ENCODE peak calls at places on chromosome 4, in six cellular contexts. V, Z, B, A, T and E are unnamed samples.

GRCh38 chr4:13322681-13323101 is 161.4 kb downstream of the RAB28 start:
- DNase-seq in V (no peak), Z (no peak), B (no peak), A (no peak), T (no peak), E (no peak)

GRCh38 chr4:36303430-36304137 is 22.2 kb downstream of the DTHD1 start:
- DNase-seq in V (no peak), Z (no peak), B (no peak), A (no peak), T (no peak), E (no peak)

GRCh38 chr4:15459706-15460105 is 10.0 kb upstream of the CC2D2A start:
- DNase-seq in V (no peak), Z (no peak), B (no peak), A (no peak), T (no peak), E (no peak)

GRCh38 chr4:122632396-122633143 is 11.7 kb upstream of the IL21 start:
- DNase-seq in V (no peak), Z (no peak), B (no peak), A (no peak), T (peak), E (no peak)

GRCh38 chr4:15100994-15101695 is 98.9 kb downstream of the CPEB2 start:
- DNase-seq in V (no peak), Z (no peak), B (no peak), A (no peak), T (no peak), E (no peak)

GRCh38 chr4:31020363-31020762 is 300.2 kb downstream of the PCDH7 start:
- DNase-seq in V (no peak), Z (no peak), B (no peak), A (no peak), T (no peak), E (no peak)

GRCh38 chr4:16264798-16265197 is 38.5 kb upstream of the TAPT1 start:
- DNase-seq in V (no peak), Z (peak), B (no peak), A (no peak), T (peak), E (no peak)

GRCh38 chr4:59637596-59637995 is 1562.5 kb upstream of the ADGRL3 start:
- DNase-seq in V (no peak), Z (no peak), B (no peak), A (no peak), T (no peak), E (no peak)

GRCh38 chr4:150725957-150726523 is 144.1 kb downstream of the MAB21L2 start:
- DNase-seq in V (no peak), Z (no peak), B (no peak), A (no peak), T (no peak), E (no peak)

GRCh38 chr4:42555828-42556227 is 101.1 kb downstream of the ATP8A1 start:
- DNase-seq in V (no peak), Z (no peak), B (no peak), A (no peak), T (no peak), E (no peak)

GRCh38 chr4:88672987-88673386 is 24.6 kb downstream of the NAP1L5 start:
- DNase-seq in V (no peak), Z (no peak), B (peak), A (no peak), T (no peak), E (peak)

GRCh38 chr4:134546279-134546678 is 344.7 kb upstream of the PABPC4L start:
- DNase-seq in V (no peak), Z (no peak), B (no peak), A (peak), T (no peak), E (peak)

GRCh38 chr4:134548052-134548628 is 346.6 kb upstream of the PABPC4L start:
- DNase-seq in V (no peak), Z (no peak), B (no peak), A (no peak), T (no peak), E (no peak)

GRCh38 chr4:134539729-134540231 is 338.2 kb upstream of the PABPC4L start:
- DNase-seq in V (no peak), Z (no peak), B (no peak), A (no peak), T (no peak), E (no peak)

GRCh38 chr4:134540588-134540987 is 339.0 kb upstream of the PABPC4L start:
- DNase-seq in V (no peak), Z (no peak), B (no peak), A (no peak), T (no peak), E (no peak)

GRCh38 chr4:134544303-134544761 is 342.7 kb upstream of the PABPC4L start:
- DNase-seq in V (peak), Z (no peak), B (no peak), A (no peak), T (no peak), E (no peak)
- TF ChIP-seq EP300 in V (no peak), Z (no peak), B (no peak), A (no peak), T (no peak), E (no peak)

DNA sequence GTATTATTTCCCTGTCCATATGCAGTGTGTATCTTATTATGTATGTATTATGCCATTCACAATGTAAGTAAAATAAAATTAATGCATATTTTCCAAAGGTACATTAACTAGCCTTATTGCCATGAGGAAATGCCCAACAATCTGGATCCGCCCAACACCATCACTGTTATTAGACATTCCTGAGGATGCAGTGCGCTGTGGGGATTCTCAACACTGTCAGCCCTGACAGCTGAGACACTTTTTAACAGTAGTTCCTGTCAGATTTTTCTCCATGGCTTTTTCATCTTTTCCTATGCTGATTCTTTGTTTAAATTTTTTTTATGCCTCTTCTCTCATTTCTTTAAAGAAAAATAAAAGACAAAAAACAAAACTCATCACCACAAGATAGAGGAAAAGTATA is 1632.9 kb upstream of the PABPC4L start:
- DNase-seq in V (no peak), Z (no peak), B (no peak), A (no peak), T (no peak), E (no peak)
- TF ChIP-seq EP300 in V (no peak), Z (no peak), B (no peak), A (no peak), T (no peak), E (no peak)

DNA sequence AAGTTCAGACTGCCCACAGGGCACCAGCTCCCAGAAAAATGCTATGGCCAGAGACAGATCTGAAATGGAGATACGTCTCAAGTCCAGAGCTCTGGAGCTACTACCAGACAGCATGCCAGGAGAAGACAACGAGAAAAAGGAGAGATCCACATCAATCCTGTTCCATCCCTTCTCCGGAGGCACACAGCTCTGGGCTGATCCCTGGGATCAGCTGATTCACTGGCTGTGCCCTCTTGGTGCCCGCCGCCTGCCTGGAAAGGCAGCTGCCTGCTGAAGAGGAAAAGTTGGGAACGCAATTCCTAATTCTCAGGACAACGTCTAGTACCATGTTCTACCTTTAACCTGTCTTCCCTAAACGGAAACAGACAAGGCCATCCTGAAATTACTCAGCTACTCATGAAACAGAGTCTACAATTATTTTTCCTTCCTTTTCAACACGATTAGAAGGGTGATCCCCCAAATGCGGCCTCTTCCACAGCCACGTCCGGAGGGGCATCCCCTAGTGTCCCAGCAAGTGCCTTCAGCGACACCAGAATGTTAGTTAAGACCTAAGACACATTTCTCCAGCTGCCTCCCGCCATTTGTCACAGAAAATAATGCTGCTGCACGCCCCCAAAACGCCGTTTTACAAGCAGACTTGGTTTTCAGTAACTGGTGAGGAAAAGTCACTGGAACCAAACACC is 2.4 kb downstream of the ZFYVE28 start:
- DNase-seq in V (no peak), Z (no peak), B (no peak), A (no peak), T (no peak), E (no peak)
- TF ChIP-seq EP300 in V (no peak), Z (no peak), B (no peak), A (no peak), T (no peak), E (no peak)

DNA sequence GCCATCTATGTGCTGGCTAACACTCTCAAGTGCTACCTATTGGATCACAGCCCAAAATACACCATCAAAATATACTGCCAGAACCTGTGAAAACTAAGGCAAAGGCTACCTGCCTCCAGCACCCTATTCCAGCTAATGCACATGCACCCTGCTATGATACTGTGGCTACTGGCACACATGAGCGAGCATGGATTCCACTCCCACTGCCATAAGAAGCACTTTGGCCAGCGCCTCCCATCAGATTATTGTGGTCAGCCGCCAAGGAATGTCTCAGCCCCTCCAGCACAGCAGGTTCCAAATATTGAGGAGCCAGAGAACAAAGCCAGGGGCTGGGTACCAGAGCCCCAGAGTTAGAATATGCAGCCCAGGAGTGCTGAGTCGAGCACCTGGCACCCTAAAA is 32.5 kb upstream of the TMPRSS11F start:
- DNase-seq in V (no peak), Z (no peak), B (no peak), A (no peak), T (no peak), E (no peak)
- TF ChIP-seq EP300 in V (no peak), Z (no peak), B (no peak), A (no peak), T (no peak), E (no peak)

GRCh38 chr4:146153964-146154536 is 21.5 kb upstream of the LSM6 start:
- DNase-seq in V (no peak), Z (no peak), B (no peak), A (no peak), T (no peak), E (no peak)
- TF ChIP-seq EP300 in V (no peak), Z (no peak), B (no peak), A (no peak), T (no peak), E (no peak)